ENCODE peak calls at places on chromosomes 1 and 21, in ten cellular contexts. One of them, this sample, is unnamed.

GRCh38 chr1:212587304-212588136 is 21.0 kb upstream of the ATF3 start:
- DNase-seq in esophagus muscularis mucosa: peak; percentile 17
- DNase-seq in HepG2: no peak
- DNase-seq in endothelial cell of umbilical vein: no peak
- DNase-seq in upper lobe of left lung: no peak
- DNase-seq in breast epithelium: no peak
- DNase-seq in K562: no peak
- DNase-seq in sigmoid colon: no peak
- DNase-seq in suprapubic skin: no peak
- DNase-seq in vagina: peak; percentile 42
- DNase-seq in this sample: no peak

GRCh38 chr1:42165511-42166210 is 1.1 kb upstream of the GUCA2A start:
- DNase-seq in upper lobe of left lung: peak; percentile 88
- DNase-seq in endothelial cell of umbilical vein: peak; percentile 9
- DNase-seq in K562: no peak
- DNase-seq in vagina: no peak
- DNase-seq in HepG2: peak; percentile 87
- DNase-seq in esophagus muscularis mucosa: no peak
- DNase-seq in suprapubic skin: no peak
- DNase-seq in sigmoid colon: peak; percentile 50
- DNase-seq in breast epithelium: peak; percentile 89
- DNase-seq in this sample: peak; percentile 90

GRCh38 chr1:233790662-233791371 is 113.7 kb upstream of the SLC35F3 start:
- DNase-seq in upper lobe of left lung: peak; percentile 25
- DNase-seq in sigmoid colon: no peak
- DNase-seq in vagina: no peak
- DNase-seq in HepG2: peak; percentile 43
- DNase-seq in breast epithelium: no peak
- DNase-seq in esophagus muscularis mucosa: no peak
- DNase-seq in K562: peak; percentile 81
- DNase-seq in endothelial cell of umbilical vein: peak; percentile 41
- DNase-seq in suprapubic skin: no peak
- DNase-seq in this sample: peak; percentile 21

GRCh38 chr1:113396585-113396984 is 6.3 kb downstream of the MAGI3 start:
- DNase-seq in K562: no peak
- DNase-seq in sigmoid colon: no peak
- DNase-seq in vagina: no peak
- DNase-seq in suprapubic skin: no peak
- DNase-seq in upper lobe of left lung: no peak
- DNase-seq in breast epithelium: no peak
- DNase-seq in endothelial cell of umbilical vein: peak; percentile 20
- DNase-seq in esophagus muscularis mucosa: no peak
- DNase-seq in HepG2: no peak
- DNase-seq in this sample: no peak

GRCh38 chr1:40984531-40984930 is 5.0 kb downstream of the CTPS1 start:
- DNase-seq in K562: no peak
- DNase-seq in sigmoid colon: no peak
- DNase-seq in HepG2: no peak
- DNase-seq in vagina: no peak
- DNase-seq in endothelial cell of umbilical vein: no peak
- DNase-seq in upper lobe of left lung: no peak
- DNase-seq in suprapubic skin: no peak
- DNase-seq in breast epithelium: no peak
- DNase-seq in esophagus muscularis mucosa: no peak
- DNase-seq in this sample: no peak

GRCh38 chr1:94697839-94698238 is 122.3 kb upstream of the SLC44A3 start:
- DNase-seq in upper lobe of left lung: no peak
- DNase-seq in HepG2: peak; percentile 91
- DNase-seq in breast epithelium: no peak
- DNase-seq in endothelial cell of umbilical vein: no peak
- DNase-seq in sigmoid colon: no peak
- DNase-seq in vagina: no peak
- DNase-seq in suprapubic skin: no peak
- DNase-seq in esophagus muscularis mucosa: no peak
- DNase-seq in K562: no peak
- DNase-seq in this sample: no peak

GRCh38 chr1:45542591-45542990 is 8.0 kb upstream of the AKR1A1 start:
- DNase-seq in HepG2: peak; percentile 90
- DNase-seq in K562: no peak
- DNase-seq in endothelial cell of umbilical vein: no peak
- DNase-seq in upper lobe of left lung: peak; percentile 67
- DNase-seq in suprapubic skin: no peak
- DNase-seq in esophagus muscularis mucosa: no peak
- DNase-seq in sigmoid colon: no peak
- DNase-seq in breast epithelium: no peak
- DNase-seq in vagina: no peak
- DNase-seq in this sample: no peak

GRCh38 chr1:24735619-24736375 is 9.4 kb upstream of the CLIC4 start:
- DNase-seq in upper lobe of left lung: no peak
- DNase-seq in vagina: no peak
- DNase-seq in sigmoid colon: peak; percentile 66
- DNase-seq in breast epithelium: no peak
- DNase-seq in HepG2: no peak
- DNase-seq in endothelial cell of umbilical vein: peak; percentile 22
- DNase-seq in esophagus muscularis mucosa: no peak
- DNase-seq in K562: no peak
- DNase-seq in suprapubic skin: peak; percentile 51
- DNase-seq in this sample: peak; percentile 16

GRCh38 chr1:7857951-7858350 is 5.1 kb upstream of the UTS2 start:
- DNase-seq in upper lobe of left lung: no peak
- DNase-seq in endothelial cell of umbilical vein: no peak
- DNase-seq in sigmoid colon: no peak
- DNase-seq in esophagus muscularis mucosa: peak; percentile 62
- DNase-seq in K562: no peak
- DNase-seq in vagina: peak; percentile 47
- DNase-seq in breast epithelium: no peak
- DNase-seq in HepG2: no peak
- DNase-seq in suprapubic skin: no peak
- DNase-seq in this sample: no peak

GRCh38 chr1:55272994-55273393 is 57.8 kb upstream of the USP24 start:
- DNase-seq in breast epithelium: no peak
- DNase-seq in HepG2: no peak
- DNase-seq in upper lobe of left lung: no peak
- DNase-seq in K562: peak; percentile 15
- DNase-seq in suprapubic skin: no peak
- DNase-seq in vagina: no peak
- DNase-seq in sigmoid colon: no peak
- DNase-seq in endothelial cell of umbilical vein: no peak
- DNase-seq in esophagus muscularis mucosa: no peak
- DNase-seq in this sample: no peak

GRCh38 chr1:9293512-9294439 is 1.1 kb downstream of the SPSB1 start:
- DNase-seq in endothelial cell of umbilical vein: no peak
- DNase-seq in suprapubic skin: no peak
- DNase-seq in upper lobe of left lung: no peak
- DNase-seq in HepG2: no peak
- DNase-seq in sigmoid colon: no peak
- DNase-seq in breast epithelium: no peak
- DNase-seq in K562: peak; percentile 61
- DNase-seq in esophagus muscularis mucosa: no peak
- DNase-seq in vagina: no peak
- DNase-seq in this sample: no peak

GRCh38 chr1:47582891-47583608 is 145.2 kb downstream of the FOXD2 start:
- DNase-seq in breast epithelium: no peak
- DNase-seq in suprapubic skin: peak; percentile 31
- DNase-seq in upper lobe of left lung: peak; percentile 17
- DNase-seq in sigmoid colon: no peak
- DNase-seq in endothelial cell of umbilical vein: no peak
- DNase-seq in esophagus muscularis mucosa: no peak
- DNase-seq in K562: no peak
- DNase-seq in vagina: peak; percentile 60
- DNase-seq in HepG2: no peak
- DNase-seq in this sample: no peak

GRCh38 chr21:41507521-41508414 is at the start of gene TMPRSS2:
- DNase-seq in K562: no peak
- DNase-seq in upper lobe of left lung: peak; percentile 72
- DNase-seq in breast epithelium: peak; percentile 42
- DNase-seq in sigmoid colon: no peak
- DNase-seq in endothelial cell of umbilical vein: no peak
- DNase-seq in HepG2: no peak
- DNase-seq in esophagus muscularis mucosa: no peak
- DNase-seq in suprapubic skin: no peak
- DNase-seq in vagina: no peak
- DNase-seq in this sample: peak; percentile 83

GRCh38 chr1:175157200-175157599 is 35.4 kb downstream of the KIAA0040 start:
- DNase-seq in endothelial cell of umbilical vein: no peak
- DNase-seq in HepG2: no peak
- DNase-seq in esophagus muscularis mucosa: no peak
- DNase-seq in vagina: no peak
- DNase-seq in upper lobe of left lung: no peak
- DNase-seq in breast epithelium: no peak
- DNase-seq in K562: no peak
- DNase-seq in suprapubic skin: no peak
- DNase-seq in sigmoid colon: no peak
- DNase-seq in this sample: no peak

GRCh38 chr21:34185051-34185750 is 111.8 kb downstream of the MRPS6 start:
- DNase-seq in suprapubic skin: no peak
- DNase-seq in esophagus muscularis mucosa: no peak
- DNase-seq in sigmoid colon: peak; percentile 48
- DNase-seq in upper lobe of left lung: no peak
- DNase-seq in HepG2: no peak
- DNase-seq in breast epithelium: no peak
- DNase-seq in endothelial cell of umbilical vein: no peak
- DNase-seq in vagina: no peak
- DNase-seq in K562: no peak
- DNase-seq in this sample: no peak

GRCh38 chr1:152112101-152112884 is 3.0 kb downstream of the TCHH start:
- DNase-seq in sigmoid colon: no peak
- DNase-seq in vagina: no peak
- DNase-seq in breast epithelium: no peak
- DNase-seq in HepG2: no peak
- DNase-seq in suprapubic skin: no peak
- DNase-seq in esophagus muscularis mucosa: no peak
- DNase-seq in endothelial cell of umbilical vein: peak; percentile 3
- DNase-seq in K562: no peak
- DNase-seq in upper lobe of left lung: no peak
- DNase-seq in this sample: no peak

GRCh38 chr1:204410764-204411450 is 710 bp downstream of the PPP1R15B start:
- DNase-seq in upper lobe of left lung: peak; percentile 43
- DNase-seq in breast epithelium: peak; percentile 48
- DNase-seq in esophagus muscularis mucosa: no peak
- DNase-seq in sigmoid colon: peak; percentile 80
- DNase-seq in endothelial cell of umbilical vein: peak; percentile 67
- DNase-seq in vagina: peak; percentile 91
- DNase-seq in K562: peak; percentile 69
- DNase-seq in suprapubic skin: peak; percentile 86
- DNase-seq in HepG2: no peak
- DNase-seq in this sample: peak; percentile 43

GRCh38 chr1:19981507-19982312 is 2.3 kb upstream of the PLA2G2A start:
- DNase-seq in esophagus muscularis mucosa: no peak
- DNase-seq in upper lobe of left lung: no peak
- DNase-seq in K562: no peak
- DNase-seq in HepG2: peak; percentile 97
- DNase-seq in breast epithelium: no peak
- DNase-seq in suprapubic skin: no peak
- DNase-seq in vagina: no peak
- DNase-seq in endothelial cell of umbilical vein: no peak
- DNase-seq in sigmoid colon: no peak
- DNase-seq in this sample: peak; percentile 55
- TF ChIP-seq POLR2A in esophagus muscularis mucosa: no peak
- TF ChIP-seq POLR2A in upper lobe of left lung: no peak
- TF ChIP-seq POLR2A in K562: no peak
- TF ChIP-seq POLR2A in HepG2: no peak
- TF ChIP-seq POLR2A in breast epithelium: no peak
- TF ChIP-seq POLR2A in suprapubic skin: no peak
- TF ChIP-seq POLR2A in vagina: no peak
- TF ChIP-seq POLR2A in endothelial cell of umbilical vein: no peak
- TF ChIP-seq POLR2A in sigmoid colon: no peak
- TF ChIP-seq POLR2A in this sample: no peak

GRCh38 chr1:37559080-37559479 is 2.3 kb downstream of the DNALI1 start:
- DNase-seq in suprapubic skin: no peak
- DNase-seq in breast epithelium: no peak
- DNase-seq in endothelial cell of umbilical vein: no peak
- DNase-seq in upper lobe of left lung: no peak
- DNase-seq in sigmoid colon: no peak
- DNase-seq in K562: no peak
- DNase-seq in vagina: no peak
- DNase-seq in esophagus muscularis mucosa: no peak
- DNase-seq in HepG2: no peak
- DNase-seq in this sample: no peak

GRCh38 chr1:37561794-37562132 is 5.0 kb downstream of the DNALI1 start:
- DNase-seq in suprapubic skin: no peak
- DNase-seq in vagina: no peak
- DNase-seq in upper lobe of left lung: no peak
- DNase-seq in HepG2: peak; percentile 27
- DNase-seq in endothelial cell of umbilical vein: peak; percentile 15
- DNase-seq in esophagus muscularis mucosa: no peak
- DNase-seq in K562: peak; percentile 56
- DNase-seq in sigmoid colon: no peak
- DNase-seq in breast epithelium: no peak
- DNase-seq in this sample: no peak

GRCh38 chr1:37562984-37563383 is 6.2 kb downstream of the DNALI1 start:
- DNase-seq in breast epithelium: no peak
- DNase-seq in endothelial cell of umbilical vein: no peak
- DNase-seq in suprapubic skin: no peak
- DNase-seq in upper lobe of left lung: no peak
- DNase-seq in K562: peak; percentile 70
- DNase-seq in HepG2: no peak
- DNase-seq in sigmoid colon: no peak
- DNase-seq in esophagus muscularis mucosa: no peak
- DNase-seq in vagina: no peak
- DNase-seq in this sample: no peak

GRCh38 chr1:37558411-37558810 is 1.7 kb downstream of the DNALI1 start:
- DNase-seq in endothelial cell of umbilical vein: no peak
- DNase-seq in suprapubic skin: no peak
- DNase-seq in vagina: no peak
- DNase-seq in sigmoid colon: no peak
- DNase-seq in upper lobe of left lung: no peak
- DNase-seq in breast epithelium: no peak
- DNase-seq in HepG2: no peak
- DNase-seq in esophagus muscularis mucosa: no peak
- DNase-seq in K562: no peak
- DNase-seq in this sample: no peak

GRCh38 chr1:37561096-37561793 is 4.5 kb downstream of the DNALI1 start:
- DNase-seq in upper lobe of left lung: no peak
- DNase-seq in HepG2: no peak
- DNase-seq in suprapubic skin: no peak
- DNase-seq in esophagus muscularis mucosa: no peak
- DNase-seq in breast epithelium: no peak
- DNase-seq in sigmoid colon: no peak
- DNase-seq in endothelial cell of umbilical vein: no peak
- DNase-seq in vagina: no peak
- DNase-seq in K562: no peak
- DNase-seq in this sample: no peak
- TF ChIP-seq POLR2AphosphoS5 in upper lobe of left lung: no peak
- TF ChIP-seq POLR2AphosphoS5 in HepG2: no peak
- TF ChIP-seq POLR2AphosphoS5 in suprapubic skin: no peak
- TF ChIP-seq POLR2AphosphoS5 in esophagus muscularis mucosa: no peak
- TF ChIP-seq POLR2AphosphoS5 in breast epithelium: no peak
- TF ChIP-seq POLR2AphosphoS5 in sigmoid colon: no peak
- TF ChIP-seq POLR2AphosphoS5 in endothelial cell of umbilical vein: no peak
- TF ChIP-seq POLR2AphosphoS5 in vagina: no peak
- TF ChIP-seq POLR2AphosphoS5 in K562: no peak
- TF ChIP-seq POLR2AphosphoS5 in this sample: no peak

GRCh38 chr1:235074335-235075120 is 54.1 kb downstream of the TOMM20 start:
- DNase-seq in endothelial cell of umbilical vein: peak; percentile 78
- DNase-seq in esophagus muscularis mucosa: no peak
- DNase-seq in K562: no peak
- DNase-seq in HepG2: peak; percentile 75
- DNase-seq in vagina: no peak
- DNase-seq in upper lobe of left lung: peak; percentile 48
- DNase-seq in suprapubic skin: peak; percentile 84
- DNase-seq in breast epithelium: peak; percentile 86
- DNase-seq in sigmoid colon: peak; percentile 77
- DNase-seq in this sample: peak; percentile 81
- H3K4me3 ChIP-seq in endothelial cell of umbilical vein: no peak overlapping the region
- H3K4me3 ChIP-seq in esophagus muscularis mucosa: peak overlapping the region; percentile 5
- H3K4me3 ChIP-seq in K562: no peak overlapping the region
- H3K4me3 ChIP-seq in HepG2: peak overlapping the region; percentile 82
- H3K4me3 ChIP-seq in vagina: no peak overlapping the region
- H3K4me3 ChIP-seq in upper lobe of left lung: peak overlapping the region; percentile 9
- H3K4me3 ChIP-seq in suprapubic skin: peak overlapping the region; percentile 23
- H3K4me3 ChIP-seq in breast epithelium: peak overlapping the region; percentile 15
- H3K4me3 ChIP-seq in sigmoid colon: no peak overlapping the region
- H3K4me3 ChIP-seq in this sample: no peak overlapping the region

GRCh38 chr1:160113407-160113806 is 2.2 kb upstream of the ATP1A2 start:
- DNase-seq in vagina: no peak
- DNase-seq in upper lobe of left lung: no peak
- DNase-seq in suprapubic skin: no peak
- DNase-seq in endothelial cell of umbilical vein: no peak
- DNase-seq in sigmoid colon: no peak
- DNase-seq in K562: no peak
- DNase-seq in breast epithelium: no peak
- DNase-seq in esophagus muscularis mucosa: no peak
- DNase-seq in HepG2: no peak
- DNase-seq in this sample: no peak
- TF ChIP-seq POLR2A in vagina: no peak
- TF ChIP-seq POLR2A in upper lobe of left lung: no peak
- TF ChIP-seq POLR2A in suprapubic skin: no peak
- TF ChIP-seq POLR2A in endothelial cell of umbilical vein: no peak
- TF ChIP-seq POLR2A in sigmoid colon: no peak
- TF ChIP-seq POLR2A in K562: no peak
- TF ChIP-seq POLR2A in breast epithelium: no peak
- TF ChIP-seq POLR2A in esophagus muscularis mucosa: no peak
- TF ChIP-seq POLR2A in HepG2: no peak
- TF ChIP-seq POLR2A in this sample: no peak